ENCODE peak calls at places on chromosomes 13 and 19, in four cellular contexts. R is neural progenitor cell, A is pancreas, T is fibroblast of lung. H is an unnamed sample. For H3K36me3 and H3K4me1, the result is how much of the 10 kb centered on the place peaks cover.

GRCh38 chr13:111503905-111504695 is 183.7 kb downstream of the TEX29 start:
- DNase-seq in R (no peak), A (no peak), T (no peak), H (no peak)

GRCh38 chr19:11101057-11101456 is 11.8 kb downstream of the LDLR start:
- DNase-seq in R (no peak), A (no peak), T (no peak), H (no peak)

GRCh38 chr13:91889641-91890040 is 491.2 kb downstream of the GPC5 start:
- DNase-seq in R (no peak), A (no peak), T (no peak), H (no peak)

GRCh38 chr13:33871207-33872004 is 53.5 kb downstream of the RFC3 start:
- DNase-seq in R (no peak), A (no peak), T (no peak), H (no peak)

GRCh38 chr19:47026889-47027288 is 7.3 kb downstream of the NPAS1 start:
- DNase-seq in R (no peak), A (no peak), T (no peak), H (no peak)

GRCh38 chr19:49590071-49590970 is 661 bp upstream of the PRR12 start:
- DNase-seq in R (peak), A (peak), T (peak), H (peak)

GRCh38 chr13:42022796-42023493 is 25.5 kb upstream of the DGKH start:
- DNase-seq in R (peak), A (no peak), T (no peak), H (no peak)

GRCh38 chr13:79528759-79529191 is 47.8 kb downstream of the NDFIP2 start:
- DNase-seq in R (peak), A (no peak), T (peak), H (no peak)

GRCh38 chr13:110264685-110265275 is 42.2 kb downstream of the COL4A1 start:
- DNase-seq in R (peak), A (no peak), T (no peak), H (no peak)

GRCh38 chr13:69683921-69684663 is 423.5 kb upstream of the ATXN8OS start:
- DNase-seq in R (peak), A (peak), T (no peak), H (peak)

GRCh38 chr19:579111-579841 is 6.9 kb downstream of the BSG start:
- DNase-seq in R (no peak), A (peak), T (no peak), H (no peak)

GRCh38 chr19:581399-582111 is 8.1 kb upstream of the HCN2 start:
- DNase-seq in R (no peak), A (no peak), T (no peak), H (no peak)

GRCh38 chr19:579842-580155 is 7.4 kb downstream of the BSG start:
- DNase-seq in R (no peak), A (no peak), T (no peak), H (no peak)

GRCh38 chr19:582497-583197 is 7.0 kb upstream of the HCN2 start:
- DNase-seq in R (no peak), A (no peak), T (peak), H (no peak)

GRCh38 chr19:580274-580835 is 8.0 kb downstream of the BSG start:
- DNase-seq in R (no peak), A (no peak), T (no peak), H (no peak)
- H3K36me3 ChIP-seq in R (under half), A (under half), T (under half), H (under half)

GRCh38 chr19:19181614-19182013 is 10.3 kb downstream of the BORCS8 start:
- DNase-seq in R (no peak), A (no peak), T (no peak), H (no peak)

GRCh38 chr19:19186742-19187141 is 5.2 kb downstream of the BORCS8 start:
- DNase-seq in R (no peak), A (no peak), T (no peak), H (no peak)

GRCh38 chr19:19185853-19186728 is 5.9 kb downstream of the BORCS8 start:
- DNase-seq in R (peak), A (no peak), T (peak), H (peak)
- TF ChIP-seq CTCF in R (peak), A (peak), T (peak), H (peak)

GRCh38 chr13:49310251-49310650 is 62.5 kb downstream of the CDADC1 start:
- DNase-seq in R (no peak), A (no peak), T (no peak), H (no peak)
- H3K4me1 ChIP-seq in R (under half), A (under half), T (under half), H (under half)

GRCh38 chr13:73731564-73731963 is 402.6 kb downstream of the KLF12 start:
- DNase-seq in R (no peak), A (no peak), T (no peak), H (no peak)

GRCh38 chr13:73730014-73730413 is 404.2 kb downstream of the KLF12 start:
- DNase-seq in R (no peak), A (no peak), T (no peak), H (no peak)

GRCh38 chr13:73732350-73732749 is 401.9 kb downstream of the KLF12 start:
- DNase-seq in R (no peak), A (no peak), T (no peak), H (no peak)

GRCh38 chr13:73733691-73734090 is 400.5 kb downstream of the KLF12 start:
- DNase-seq in R (no peak), A (no peak), T (no peak), H (no peak)

GRCh38 chr13:73729046-73729445 is 405.2 kb downstream of the KLF12 start:
- DNase-seq in R (no peak), A (no peak), T (no peak), H (no peak)
- H3K36me3 ChIP-seq in R (under half), A (under half), T (under half), H (under half)

GRCh38 chr13:113976711-113977684 is 3.1 kb upstream of the C13orf46 start:
- DNase-seq in R (no peak), A (peak), T (peak), H (peak)
- TF ChIP-seq CTCF in R (no peak), A (no peak), T (no peak), H (no peak)

DNA sequence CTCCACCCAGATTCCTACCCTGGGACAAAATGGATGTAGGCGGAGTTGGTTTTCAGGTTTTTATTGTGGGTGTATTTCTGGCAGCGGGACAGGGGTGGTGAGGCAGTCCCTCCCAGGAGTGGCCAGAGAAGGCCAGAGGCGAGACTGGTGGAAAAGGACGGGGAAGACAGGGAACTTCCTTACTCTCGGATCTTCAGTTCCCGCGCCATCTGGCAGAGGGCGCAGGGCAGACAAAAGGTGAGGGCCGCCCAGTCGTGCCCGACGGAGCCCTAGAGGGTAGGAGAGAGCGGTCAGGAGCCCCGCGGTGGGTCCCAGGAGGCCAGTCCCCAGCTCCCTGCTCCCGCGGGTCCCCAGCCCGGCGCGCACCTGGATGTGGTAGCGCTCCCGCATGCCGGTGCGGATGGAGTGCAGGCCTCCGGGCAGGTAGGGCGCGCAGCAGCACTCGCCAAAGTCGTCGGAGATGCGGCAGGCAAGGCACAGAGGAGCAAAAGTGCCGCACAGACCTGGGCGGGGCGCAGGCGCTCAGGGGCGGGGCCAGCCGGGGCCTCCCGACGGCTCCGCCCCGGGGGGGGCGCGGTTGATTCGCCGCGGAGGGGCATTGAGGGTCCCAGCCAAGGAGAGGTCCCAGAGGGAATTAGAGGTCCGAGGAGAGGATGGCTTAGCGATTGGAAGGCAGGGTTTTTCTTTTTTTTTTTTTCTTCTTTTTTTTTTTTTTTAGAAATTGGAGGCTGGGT is 3.0 kb downstream of the CNFN start:
- DNase-seq in R (peak), A (peak), T (peak), H (peak)
- H3K4me1 ChIP-seq in R (under half), A (under half), T (under half), H (under half)

GRCh38 chr19:17237747-17238706 is 7.7 kb downstream of the NR2F6 start:
- DNase-seq in R (no peak), A (no peak), T (no peak), H (no peak)

GRCh38 chr19:17242431-17243208 is 3.1 kb downstream of the NR2F6 start:
- DNase-seq in R (no peak), A (no peak), T (no peak), H (no peak)

GRCh38 chr19:17240855-17241399 is 4.8 kb downstream of the NR2F6 start:
- DNase-seq in R (no peak), A (no peak), T (no peak), H (no peak)

GRCh38 chr19:17243340-17243853 is 2.3 kb downstream of the NR2F6 start:
- DNase-seq in R (no peak), A (peak), T (no peak), H (peak)

DNA sequence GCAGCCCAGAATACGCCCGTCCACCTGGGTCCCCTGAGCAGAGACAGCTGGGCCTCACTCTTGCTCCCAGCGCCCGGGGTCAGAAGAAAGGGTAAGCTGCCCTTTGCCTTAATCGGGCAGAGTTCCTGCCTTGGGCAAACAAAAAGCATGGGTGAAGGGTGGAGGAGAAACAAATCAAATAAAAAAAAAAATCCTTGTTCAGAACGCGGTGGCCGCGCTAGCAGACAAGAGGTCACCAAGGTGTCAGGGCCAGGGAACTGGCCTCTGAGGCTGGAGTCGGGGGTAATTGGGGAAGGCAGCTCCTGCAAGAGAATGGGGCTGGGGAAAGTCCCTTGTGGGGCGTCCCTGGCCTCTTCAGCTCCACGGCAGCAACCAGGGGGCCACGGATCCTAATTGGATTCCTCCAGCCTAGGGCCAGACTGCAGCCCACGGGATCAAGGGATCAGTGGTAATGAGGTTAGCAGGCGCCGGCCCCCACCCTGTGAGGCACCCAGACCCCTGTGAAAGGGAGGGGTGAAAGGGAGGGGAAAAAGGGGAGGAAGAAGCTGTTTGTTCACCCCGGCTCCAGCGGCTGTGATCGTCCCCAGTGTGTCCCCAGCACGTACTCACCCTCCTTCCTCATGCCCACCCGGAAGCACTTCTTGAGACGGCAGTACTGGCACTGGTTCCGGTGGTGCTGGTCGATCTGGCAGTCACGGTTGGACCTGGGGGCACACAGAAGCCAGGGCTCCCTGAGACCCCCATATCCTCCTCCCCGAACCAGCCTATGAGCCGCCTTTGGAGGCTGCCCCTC is 5.5 kb downstream of the NR2F6 start:
- DNase-seq in R (no peak), A (no peak), T (no peak), H (peak)
- H3K36me3 ChIP-seq in R (under half), A (under half), T (under half), H (under half)

GRCh38 chr19:58476498-58477015 is 405 bp downstream of the ZNF446 start:
- DNase-seq in R (no peak), A (no peak), T (no peak), H (no peak)
- TF ChIP-seq CTCF in R (no peak), A (no peak), T (no peak), H (no peak)

GRCh38 chr19:15292847-15293582 is 39.3 kb downstream of the BRD4 start:
- DNase-seq in R (no peak), A (no peak), T (peak), H (no peak)

GRCh38 chr19:15292140-15292539 is 40.2 kb downstream of the BRD4 start:
- DNase-seq in R (no peak), A (no peak), T (no peak), H (no peak)

GRCh38 chr19:15294591-15294990 is 37.7 kb downstream of the BRD4 start:
- DNase-seq in R (no peak), A (no peak), T (no peak), H (no peak)

GRCh38 chr19:15291666-15292065 is 40.7 kb downstream of the BRD4 start:
- DNase-seq in R (no peak), A (no peak), T (no peak), H (no peak)

GRCh38 chr19:15293751-15294505 is 38.4 kb downstream of the BRD4 start:
- DNase-seq in R (no peak), A (no peak), T (peak), H (no peak)
- H3K4me1 ChIP-seq in R (under half), A (under half), T (under half), H (half or more)